ENCODE peak calls at places on chromosomes 7 and 10, in four cellular contexts. C, Z, W and K are unnamed samples.

GRCh38 chr7:64887756-64888508 is 15.1 kb upstream of the ZNF273 start:
- DNase-seq in W (no peak), C (no peak), Z (peak), K (peak)

GRCh38 chr10:69438531-69439349 is 12.5 kb upstream of the TSPAN15 start:
- DNase-seq in Z (no peak), C (peak), W (no peak), K (no peak)

GRCh38 chr7:99242667-99243066 is 30.0 kb upstream of the MYH16 start:
- DNase-seq in C (no peak), Z (no peak), W (no peak), K (no peak)

GRCh38 chr7:156903232-156903909 is 10.4 kb upstream of the LMBR1 start:
- DNase-seq in W (no peak), C (peak), Z (peak), K (no peak)

GRCh38 chr7:112132123-112132694 is 74.0 kb downstream of the DOCK4 start:
- DNase-seq in Z (peak), C (no peak), W (no peak), K (no peak)

GRCh38 chr7:70615066-70615465 is 516.9 kb upstream of the GALNT17 start:
- DNase-seq in C (no peak), W (no peak), Z (no peak), K (no peak)

GRCh38 chr7:144792050-144792449 is 43.8 kb downstream of the TPK1 start:
- DNase-seq in Z (no peak), W (no peak), C (no peak), K (no peak)

GRCh38 chr10:33594475-33594874 is 260.0 kb upstream of the NRP1 start:
- DNase-seq in Z (no peak), W (no peak), C (no peak), K (no peak)

GRCh38 chr7:100655908-100656674 is at the start of gene ACTL6B:
- DNase-seq in C (no peak), Z (no peak), W (peak), K (peak)

GRCh38 chr7:94823952-94824351 is 83.4 kb upstream of the PPP1R9A start:
- DNase-seq in C (peak), W (no peak), Z (peak), K (no peak)

GRCh38 chr7:100465702-100466311 is 1.7 kb upstream of the SPACDR start:
- DNase-seq in W (peak), C (no peak), Z (peak), K (peak)

GRCh38 chr7:22356855-22357310 is at the start of gene RAPGEF5:
- DNase-seq in C (peak), W (no peak), Z (no peak), K (peak)

GRCh38 chr10:29969255-29970011 is 90.0 kb downstream of the JCAD start:
- DNase-seq in W (no peak), Z (no peak), C (no peak), K (no peak)

GRCh38 chr10:126158537-126158936 is 229.7 kb downstream of the ADAM12 start:
- DNase-seq in Z (no peak), C (no peak), W (no peak), K (no peak)

GRCh38 chr7:74092964-74093339 is 9.3 kb downstream of the LIMK1 start:
- DNase-seq in C (no peak), Z (no peak), W (no peak), K (no peak)

GRCh38 chr10:89690027-89690426 is 11.4 kb upstream of the KIF20B start:
- DNase-seq in C (no peak), Z (no peak), W (no peak), K (no peak)

GRCh38 chr7:158295966-158296797 is 291.4 kb downstream of the PTPRN2 start:
- DNase-seq in Z (no peak), C (no peak), W (no peak), K (no peak)

GRCh38 chr7:85185355-85186082 is 1.3 kb downstream of the SEMA3D start:
- DNase-seq in Z (no peak), C (no peak), W (no peak), K (peak)

GRCh38 chr7:11449316-11449715 is 382.7 kb downstream of the THSD7A start:
- DNase-seq in Z (no peak), C (no peak), W (no peak), K (no peak)

GRCh38 chr7:44145969-44146897 is 5.1 kb upstream of the MYL7 start:
- DNase-seq in W (peak), Z (no peak), C (peak), K (peak)

GRCh38 chr10:15149042-15149771 is 19.3 kb downstream of the NMT2 start:
- DNase-seq in W (no peak), Z (no peak), C (no peak), K (no peak)

GRCh38 chr10:30013684-30014246 is 45.6 kb downstream of the JCAD start:
- DNase-seq in C (no peak), W (no peak), Z (peak), K (no peak)

GRCh38 chr7:27198871-27199801 is 755 bp downstream of the HOXA13 start:
- DNase-seq in Z (no peak), W (no peak), C (no peak), K (peak)

GRCh38 chr7:76513817-76514799 is 3.8 kb downstream of the UPK3B start:
- DNase-seq in C (no peak), W (no peak), Z (no peak), K (no peak)

GRCh38 chr10:58436071-58436470 is 50.9 kb downstream of the TFAM start:
- DNase-seq in W (no peak), C (peak), Z (no peak), K (no peak)

GRCh38 chr7:22594020-22594419 is 94.0 kb upstream of the STEAP1B start:
- DNase-seq in C (no peak), W (no peak), Z (peak), K (no peak)

GRCh38 chr10:49592726-49593563 is 17.2 kb upstream of the SLC18A3 start:
- DNase-seq in C (peak), Z (peak), W (peak), K (peak)

GRCh38 chr7:150716368-150716767 is at the start of gene GIMAP1:
- DNase-seq in W (no peak), C (no peak), Z (no peak), K (no peak)

GRCh38 chr10:27041196-27041595 is 59.1 kb downstream of the ANKRD26 start:
- DNase-seq in Z (no peak), C (no peak), W (no peak), K (no peak)

GRCh38 chr10:115772606-115773005 is 500.4 kb downstream of the GFRA1 start:
- DNase-seq in C (no peak), Z (no peak), W (no peak), K (no peak)

GRCh38 chr10:92493362-92493761 is 80.5 kb downstream of the IDE start:
- DNase-seq in W (no peak), Z (no peak), C (no peak), K (no peak)

GRCh38 chr7:83824214-83824613 is 175.3 kb upstream of the SEMA3E start:
- DNase-seq in C (no peak), Z (no peak), W (no peak), K (no peak)

GRCh38 chr7:80764132-80764531 is 125.7 kb downstream of the CD36 start:
- DNase-seq in C (no peak), Z (no peak), W (no peak), K (peak)

GRCh38 chr7:101973130-101973529 is 155.7 kb downstream of the CUX1 start:
- DNase-seq in C (no peak), Z (no peak), W (no peak), K (no peak)

GRCh38 chr10:124207391-124207790 is 114.0 kb upstream of the CHST15 start:
- DNase-seq in Z (no peak), C (no peak), W (no peak), K (no peak)

GRCh38 chr7:91541641-91542040 is 277.4 kb downstream of the FZD1 start:
- DNase-seq in W (no peak), C (no peak), Z (no peak), K (no peak)

GRCh38 chr7:6171532-6172330 is 100.7 kb downstream of the CYTH3 start:
- DNase-seq in C (no peak), Z (no peak), W (no peak), K (peak)

GRCh38 chr7:107208563-107208962 is 39.8 kb downstream of the HBP1 start:
- DNase-seq in C (no peak), W (peak), Z (no peak), K (no peak)

GRCh38 chr10:340646-341045 is 205.4 kb downstream of the ZMYND11 start:
- DNase-seq in Z (no peak), C (no peak), W (no peak), K (no peak)
- TF ChIP-seq ATF3 in Z (no peak), C (no peak), W (no peak), K (no peak)

GRCh38 chr10:844552-844951 is 87.0 kb downstream of the LARP4B start:
- DNase-seq in C (no peak), W (no peak), Z (no peak), K (no peak)
- TF ChIP-seq SP1 in C (no peak), W (no peak), Z (no peak), K (no peak)

GRCh38 chr7:92720604-92721350 is 115.6 kb downstream of the CDK6 start:
- DNase-seq in C (no peak), W (no peak), Z (no peak), K (no peak)

GRCh38 chr7:92725161-92725925 is 111.0 kb downstream of the CDK6 start:
- DNase-seq in Z (no peak), C (no peak), W (no peak), K (no peak)

GRCh38 chr7:92723205-92723604 is 113.2 kb downstream of the CDK6 start:
- DNase-seq in C (no peak), W (no peak), Z (no peak), K (no peak)

GRCh38 chr7:92722541-92722940 is 113.8 kb downstream of the CDK6 start:
- DNase-seq in W (no peak), C (no peak), Z (no peak), K (no peak)

DNA sequence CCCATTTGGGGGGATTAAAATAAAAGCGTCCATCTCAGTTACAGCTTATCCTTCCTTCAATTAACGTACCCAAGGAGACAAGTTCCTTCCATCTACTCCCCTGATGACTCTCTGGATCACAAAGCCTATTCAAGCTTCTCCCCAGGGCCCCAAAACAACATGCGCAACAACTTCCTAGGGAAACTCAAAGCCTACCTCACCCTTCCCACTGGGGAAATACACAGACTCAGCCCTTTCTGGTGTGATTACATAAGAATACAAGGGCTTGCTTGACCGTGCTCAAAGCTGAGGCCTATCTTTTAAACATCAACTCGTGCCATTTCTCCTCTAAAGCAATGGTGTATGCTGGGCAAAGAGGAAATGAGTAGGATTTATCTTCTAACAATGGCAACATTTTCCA is 112.4 kb downstream of the CDK6 start:
- DNase-seq in W (no peak), C (no peak), Z (no peak), K (peak)
- TF ChIP-seq ATF3 in W (no peak), C (no peak), Z (no peak), K (no peak)

GRCh38 chr10:28082316-28082715 is 83.4 kb upstream of the ODAD2 start:
- DNase-seq in Z (no peak), W (no peak), C (no peak), K (no peak)
- TF ChIP-seq SP1 in Z (no peak), W (no peak), C (no peak), K (no peak)

DNA sequence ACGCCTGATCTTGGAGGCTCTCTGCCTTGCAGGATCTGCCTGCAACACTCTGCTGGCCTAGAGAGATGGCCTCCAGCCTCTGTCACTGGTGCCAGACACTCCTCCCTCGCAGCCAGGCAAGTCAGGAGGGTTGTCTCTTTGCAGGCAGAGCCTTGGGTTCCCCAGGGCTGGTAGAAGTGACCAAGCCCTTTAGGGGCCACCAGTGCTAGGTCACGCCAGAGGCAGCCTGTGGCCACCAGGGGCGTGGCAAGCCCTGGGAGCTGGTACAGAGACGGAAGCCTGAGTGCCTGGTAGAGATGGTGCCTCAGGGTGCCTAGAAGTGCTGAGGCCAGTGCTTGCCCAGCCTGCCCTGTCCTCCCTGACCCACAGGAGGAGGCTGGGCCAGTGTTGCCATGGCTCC is 9.1 kb downstream of the ADCYAP1R1 start:
- DNase-seq in W (peak), C (no peak), Z (peak), K (peak)
- TF ChIP-seq ATF3 in W (no peak), C (no peak), Z (no peak), K (no peak)